ENCODE peak calls at places on chromosomes 1 and 21, in ten cellular contexts. I is BJ; G is ovary; Q is GM06990; Y is AG04450; S is uterus; L is AG10803; X is CD4-positive, alpha-beta T cell; B is CD8-positive, alpha-beta T cell; K is activated B cell treated with CpG ODN at 0.5 μM for 24 hours. E is an unnamed sample.

GRCh38 chr1:22780696-22781095 is 70.1 kb downstream of the EPHB2 start:
- DNase-seq in G (no peak), X (no peak), I (no peak), L (no peak), S (no peak), Q (no peak), K (no peak), B (no peak), Y (no peak), E (no peak)

GRCh38 chr1:180462099-180462498 is 40.3 kb downstream of the ACBD6 start:
- DNase-seq in X (no peak), K (no peak), B (no peak), G (no peak), L (peak), Y (no peak), Q (no peak), I (no peak), S (no peak), E (no peak)

GRCh38 chr1:201022824-201023516 is 544 bp downstream of the KIF21B start:
- DNase-seq in Y (no peak), B (peak), K (peak), Q (peak), G (no peak), I (no peak), X (peak), L (no peak), S (no peak), E (no peak)

GRCh38 chr21:45833437-45833836 is 148.1 kb upstream of the COL6A1 start:
- DNase-seq in S (no peak), I (no peak), G (no peak), X (no peak), B (no peak), L (no peak), Q (no peak), K (no peak), Y (no peak), E (no peak)

GRCh38 chr1:207651583-207651982 is 6.7 kb downstream of the CR1L start:
- DNase-seq in G (no peak), S (no peak), Q (no peak), Y (no peak), K (no peak), L (no peak), X (no peak), B (no peak), I (no peak), E (no peak)

GRCh38 chr1:52403566-52404115 is 582 bp downstream of the ORC1 start:
- DNase-seq in L (peak), I (no peak), B (peak), X (peak), Q (no peak), S (no peak), G (no peak), K (no peak), Y (peak), E (peak)

GRCh38 chr21:18803624-18804023 is 400.0 kb upstream of the TMPRSS15 start:
- DNase-seq in Q (no peak), B (no peak), I (no peak), K (no peak), X (no peak), Y (no peak), G (no peak), S (no peak), L (no peak), E (no peak)

GRCh38 chr1:215457213-215457612 is 109.9 kb upstream of the KCTD3 start:
- DNase-seq in G (no peak), I (no peak), X (no peak), B (no peak), S (no peak), L (no peak), Y (no peak), K (no peak), Q (no peak), E (no peak)

GRCh38 chr1:212641956-212642355 is 33.4 kb downstream of the ATF3 start:
- DNase-seq in K (no peak), G (no peak), I (no peak), Y (no peak), S (no peak), Q (no peak), X (no peak), B (no peak), L (peak), E (no peak)

GRCh38 chr1:11898831-11899467 is 27.3 kb downstream of the KIAA2013 start:
- DNase-seq in S (no peak), K (no peak), Q (no peak), L (no peak), X (no peak), I (no peak), B (peak), Y (no peak), G (no peak), E (no peak)

GRCh38 chr1:201042663-201043461 is 19.3 kb upstream of the KIF21B start:
- DNase-seq in K (peak), B (peak), Q (peak), S (peak), I (no peak), L (peak), G (no peak), X (peak), Y (peak), E (peak)

GRCh38 chr1:179384027-179384426 is 18.3 kb downstream of the AXDND1 start:
- DNase-seq in B (no peak), I (no peak), L (no peak), Q (no peak), S (no peak), K (no peak), Y (no peak), X (no peak), G (no peak), E (no peak)

GRCh38 chr1:215083408-215083961 is 948 bp downstream of the KCNK2 start:
- DNase-seq in B (no peak), L (peak), Y (no peak), Q (no peak), K (no peak), S (no peak), X (no peak), I (no peak), G (peak), E (no peak)

GRCh38 chr21:35840197-35840799 is 220.0 kb downstream of the SETD4 start:
- DNase-seq in Q (no peak), X (peak), Y (peak), S (peak), B (peak), L (peak), K (no peak), G (peak), I (peak), E (peak)

GRCh38 chr1:47677241-47677940 is 239.5 kb downstream of the FOXD2 start:
- DNase-seq in K (no peak), S (no peak), L (no peak), Y (no peak), B (no peak), Q (no peak), G (no peak), I (no peak), X (no peak), E (no peak)

GRCh38 chr1:37038703-37039093 is 4.4 kb upstream of the GRIK3 start:
- DNase-seq in Q (no peak), L (no peak), I (no peak), S (no peak), K (no peak), G (no peak), X (no peak), Y (no peak), B (no peak), E (no peak)

GRCh38 chr1:226349081-226349480 is 40.1 kb upstream of the LIN9 start:
- DNase-seq in S (no peak), L (no peak), G (no peak), B (no peak), Q (peak), Y (no peak), K (no peak), I (no peak), X (no peak), E (no peak)

GRCh38 chr1:68565923-68566322 is 69.0 kb upstream of the DEPDC1 start:
- DNase-seq in Y (no peak), G (no peak), B (no peak), I (no peak), K (no peak), L (no peak), X (no peak), Q (no peak), S (no peak), E (no peak)

GRCh38 chr1:214377886-214378285 is 96.9 kb downstream of the SMYD2 start:
- DNase-seq in L (peak), S (no peak), K (no peak), G (no peak), X (no peak), Q (no peak), B (no peak), Y (peak), I (peak), E (no peak)

GRCh38 chr1:7002728-7003127 is 217.5 kb downstream of the CAMTA1 start:
- DNase-seq in L (no peak), S (no peak), I (no peak), Q (no peak), Y (no peak), X (no peak), G (no peak), K (no peak), B (no peak), E (no peak)

GRCh38 chr1:230352537-230352936 is 73.6 kb downstream of the PGBD5 start:
- DNase-seq in B (no peak), G (no peak), L (no peak), S (no peak), Q (no peak), I (no peak), X (no peak), K (no peak), Y (no peak), E (no peak)

GRCh38 chr21:35020902-35021301 is 28.2 kb downstream of the RUNX1 start:
- DNase-seq in Y (no peak), G (no peak), Q (no peak), I (no peak), L (peak), B (no peak), X (no peak), S (no peak), K (no peak), E (no peak)

GRCh38 chr1:58941471-58942289 is 157.8 kb upstream of the JUN start:
- DNase-seq in B (peak), Y (no peak), L (no peak), S (no peak), X (no peak), K (no peak), G (no peak), Q (no peak), I (no peak), E (no peak)

GRCh38 chr1:235160395-235160964 is 570 bp downstream of the RBM34 start:
- DNase-seq in B (no peak), Y (peak), G (no peak), K (no peak), L (peak), I (peak), Q (no peak), X (no peak), S (no peak), E (no peak)

GRCh38 chr1:33331444-33332356 is 10.8 kb upstream of the A3GALT2 start:
- DNase-seq in K (no peak), I (no peak), X (no peak), B (no peak), L (peak), Q (no peak), Y (no peak), S (no peak), G (no peak), E (no peak)

GRCh38 chr1:118090130-118090529 is 94.9 kb downstream of the SPAG17 start:
- DNase-seq in Y (no peak), Q (no peak), K (no peak), X (no peak), S (no peak), G (no peak), I (no peak), L (no peak), B (no peak), E (no peak)

GRCh38 chr1:61403863-61404615 is 320.9 kb downstream of the TM2D1 start:
- DNase-seq in B (no peak), L (no peak), Q (no peak), Y (no peak), G (no peak), I (no peak), K (no peak), X (no peak), S (no peak), E (no peak)

GRCh38 chr1:67110352-67110751 is 24.4 kb downstream of the C1orf141 start:
- DNase-seq in S (no peak), I (no peak), K (no peak), X (no peak), L (no peak), Q (peak), Y (no peak), B (no peak), G (no peak), E (no peak)

GRCh38 chr1:109570414-109570813 is 22.0 kb downstream of the GNAI3 start:
- DNase-seq in I (no peak), L (peak), Y (no peak), X (no peak), B (no peak), G (no peak), Q (no peak), K (no peak), S (no peak), E (no peak)

GRCh38 chr1:101476541-101476940 is 239.7 kb downstream of the S1PR1 start:
- DNase-seq in G (no peak), I (no peak), X (no peak), Y (no peak), Q (no peak), B (no peak), K (no peak), L (no peak), S (no peak), E (no peak)

GRCh38 chr21:34992180-34992579 is 56.9 kb downstream of the RUNX1 start:
- DNase-seq in Y (no peak), I (no peak), Q (no peak), X (no peak), B (no peak), K (no peak), G (no peak), L (no peak), S (no peak), E (no peak)

GRCh38 chr1:59015708-59016107 is 231.9 kb upstream of the JUN start:
- DNase-seq in I (peak), Y (peak), X (no peak), Q (no peak), K (no peak), B (no peak), G (no peak), L (peak), S (peak), E (no peak)

GRCh38 chr1:48109390-48110009 is 112.3 kb upstream of the TRABD2B start:
- DNase-seq in I (peak), S (no peak), B (no peak), G (no peak), K (no peak), Q (no peak), Y (peak), L (peak), X (no peak), E (no peak)

GRCh38 chr1:9278585-9279153 is 14.0 kb upstream of the SPSB1 start:
- DNase-seq in S (no peak), L (no peak), B (no peak), X (no peak), G (no peak), Y (no peak), Q (no peak), K (no peak), I (no peak), E (no peak)

GRCh38 chr1:9281071-9281827 is 11.4 kb upstream of the SPSB1 start:
- DNase-seq in I (no peak), L (peak), S (no peak), Q (no peak), G (no peak), K (no peak), B (no peak), X (no peak), Y (no peak), E (no peak)

GRCh38 chr1:9281907-9282306 is 10.8 kb upstream of the SPSB1 start:
- DNase-seq in B (no peak), Y (no peak), I (no peak), S (no peak), Q (no peak), G (no peak), K (no peak), X (no peak), L (no peak), E (no peak)

GRCh38 chr1:9279172-9279840 is 13.4 kb upstream of the SPSB1 start:
- DNase-seq in L (no peak), I (no peak), X (no peak), G (no peak), B (no peak), Y (no peak), S (no peak), Q (no peak), K (no peak), E (no peak)

GRCh38 chr1:9280015-9280860 is 12.5 kb upstream of the SPSB1 start:
- DNase-seq in S (peak), Q (no peak), G (no peak), K (no peak), L (peak), B (peak), Y (no peak), X (no peak), I (peak), E (peak)
- TF ChIP-seq CTCF in S (no peak), Q (no peak), G (no peak), K (no peak), L (peak), B (no peak), Y (no peak), X (no peak), I (peak), E (no peak)

GRCh38 chr1:160780398-160780755 is 15.6 kb upstream of the LY9 start:
- DNase-seq in L (no peak), K (no peak), S (no peak), X (no peak), Q (no peak), G (no peak), Y (no peak), B (no peak), I (no peak), E (no peak)
- TF ChIP-seq CTCF in L (no peak), K (no peak), S (no peak), X (no peak), Q (no peak), G (no peak), Y (no peak), B (no peak), I (no peak), E (peak)

GRCh38 chr1:2543543-2544092 is 12.6 kb upstream of the TNFRSF14 start:
- DNase-seq in I (no peak), S (no peak), K (no peak), Y (no peak), G (no peak), X (peak), B (peak), Q (no peak), L (peak), E (no peak)
- TF ChIP-seq CTCF in I (peak), S (no peak), K (no peak), Y (no peak), G (no peak), X (no peak), B (no peak), Q (no peak), L (no peak), E (no peak)

GRCh38 chr1:174149216-174149615 is 10.1 kb upstream of the RABGAP1L start:
- DNase-seq in B (no peak), I (no peak), Q (no peak), G (no peak), Y (no peak), K (no peak), X (no peak), S (no peak), L (no peak), E (no peak)
- TF ChIP-seq CTCF in B (no peak), I (no peak), Q (no peak), G (no peak), Y (no peak), K (no peak), X (no peak), S (no peak), L (no peak), E (no peak)

GRCh38 chr1:3127738-3128137 is 58.7 kb downstream of the PRDM16 start:
- DNase-seq in L (no peak), Q (no peak), Y (no peak), B (no peak), G (no peak), K (no peak), I (no peak), S (no peak), X (no peak), E (no peak)

GRCh38 chr1:3132685-3133084 is 63.7 kb downstream of the PRDM16 start:
- DNase-seq in K (no peak), I (no peak), Y (no peak), G (no peak), L (no peak), Q (no peak), S (no peak), B (no peak), X (no peak), E (no peak)

GRCh38 chr1:3128431-3129132 is 59.6 kb downstream of the PRDM16 start:
- DNase-seq in G (no peak), B (no peak), L (no peak), K (no peak), Q (no peak), Y (no peak), X (no peak), S (no peak), I (no peak), E (no peak)

GRCh38 chr1:3129133-3129490 is 60.1 kb downstream of the PRDM16 start:
- DNase-seq in X (no peak), K (no peak), L (no peak), G (no peak), Q (no peak), I (no peak), B (no peak), Y (no peak), S (no peak), E (no peak)

GRCh38 chr1:3130268-3130667 is 61.3 kb downstream of the PRDM16 start:
- DNase-seq in K (no peak), S (no peak), G (no peak), Y (no peak), Q (no peak), L (no peak), B (no peak), X (no peak), I (no peak), E (no peak)
- TF ChIP-seq CTCF in K (no peak), S (no peak), G (no peak), Y (no peak), Q (no peak), L (no peak), B (no peak), X (no peak), I (no peak), E (no peak)

DNA sequence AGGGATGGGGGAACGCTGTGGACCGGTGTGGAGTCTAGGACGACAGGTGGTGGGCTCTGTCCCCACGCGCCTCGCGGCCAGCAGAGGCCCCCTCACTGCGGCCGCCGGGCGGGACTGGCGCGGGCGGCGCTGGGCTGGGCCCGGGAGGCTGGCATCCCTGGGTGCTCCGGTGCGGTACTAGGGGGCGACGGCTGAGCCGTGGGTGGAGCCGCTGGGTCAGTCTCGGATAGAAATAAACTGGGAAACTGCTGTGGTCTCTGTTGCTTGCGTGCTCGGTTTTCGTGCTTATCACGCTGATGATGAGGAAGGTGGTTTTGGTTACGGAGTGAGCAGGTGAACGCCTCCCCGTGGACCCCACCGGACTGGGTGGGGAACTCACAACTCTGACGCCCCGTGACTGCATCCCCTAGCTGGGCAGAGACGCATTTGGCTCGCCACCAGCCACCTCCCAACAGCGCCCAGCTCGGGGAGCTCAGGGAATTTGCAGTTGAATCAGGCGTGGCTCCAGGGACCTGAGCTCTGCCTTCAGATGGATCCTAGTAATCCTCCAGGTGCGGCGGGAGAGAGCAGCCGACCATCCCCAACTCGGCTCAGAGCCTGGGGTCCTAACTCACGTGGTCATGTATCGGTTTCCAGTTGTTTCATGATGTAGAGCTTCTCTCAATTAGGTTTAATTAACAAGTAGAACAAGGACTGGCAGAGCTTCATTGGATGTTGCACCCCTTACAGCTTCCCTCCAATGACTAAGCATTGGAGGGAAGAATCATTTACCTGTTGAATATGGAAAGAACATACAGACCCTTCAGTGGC is 32.1 kb downstream of the HSD17B7 start:
- DNase-seq in L (no peak), X (no peak), B (peak), S (no peak), I (no peak), K (no peak), Y (no peak), G (peak), Q (no peak), E (no peak)
- TF ChIP-seq CTCF in L (no peak), X (no peak), B (no peak), S (no peak), I (peak), K (no peak), Y (no peak), G (no peak), Q (no peak), E (no peak)